ENCODE peak calls at places on chromosomes 13 and 19, in eight cellular contexts. R is lung, A is neural progenitor cell, D is PC-3, W is heart right ventricle, M is upper lobe of left lung, O is spleen, X is cardiac muscle cell. U is an unnamed sample.

GRCh38 chr13:110503979-110504499 is 57.5 kb downstream of the RAB20 start:
- DNase-seq in X (no peak), A (no peak), M (no peak), O (no peak), W (no peak), D (no peak), R (no peak), U (no peak)

GRCh38 chr19:48844472-48844871 is 8.2 kb upstream of the HSD17B14 start:
- DNase-seq in M (no peak), D (peak; percentile 39), X (peak; percentile 43), O (no peak), R (no peak), W (no peak), A (peak; percentile 34), U (no peak)

GRCh38 chr13:99659234-99659633 is 158.0 kb downstream of the TM9SF2 start:
- DNase-seq in D (no peak), A (peak; percentile 21), W (no peak), M (no peak), R (no peak), O (no peak), X (no peak), U (no peak)

GRCh38 chr13:111271186-111271698 is 49.2 kb upstream of the TEX29 start:
- DNase-seq in O (no peak), X (no peak), D (no peak), M (no peak), A (no peak), W (no peak), R (peak; percentile 7), U (no peak)

GRCh38 chr13:112648966-112649690 is 40.7 kb upstream of the ATP11A start:
- DNase-seq in A (no peak), X (no peak), O (no peak), R (no peak), M (no peak), W (no peak), D (no peak), U (no peak)

GRCh38 chr13:99265823-99266426 is 7.7 kb upstream of the GPR18 start:
- DNase-seq in O (no peak), A (peak; percentile 56), M (no peak), R (no peak), X (peak; percentile 68), W (no peak), D (peak; percentile 61), U (no peak)

GRCh38 chr13:61414686-61415664 is 674 bp downstream of the PCDH20 start:
- DNase-seq in W (peak; percentile 22), D (peak; percentile 73), M (peak; percentile 77), A (peak; percentile 91), R (peak; percentile 77), X (peak; percentile 17), O (peak; percentile 63), U (no peak)

GRCh38 chr19:1252221-1252817 is 3.9 kb downstream of the MIDN start:
- DNase-seq in O (peak; percentile 96), X (peak; percentile 99), D (peak; percentile 81), W (peak; percentile 91), R (peak; percentile 92), A (no peak), M (peak; percentile 93), U (peak; percentile 83)

GRCh38 chr19:8262431-8262830 is 45.7 kb downstream of the CD320 start:
- DNase-seq in A (no peak), R (no peak), D (no peak), W (no peak), O (peak; percentile 22), X (no peak), M (no peak), U (no peak)

GRCh38 chr19:51471527-51471926 is 6.8 kb upstream of the CEACAM18 start:
- DNase-seq in M (no peak), W (no peak), O (no peak), X (no peak), A (no peak), D (peak; percentile 29), R (no peak), U (no peak)

GRCh38 chr19:49097453-49098288 is 12.4 kb downstream of the SNRNP70 start:
- DNase-seq in A (peak; percentile 78), O (peak; percentile 90), M (peak; percentile 63), X (peak; percentile 82), R (peak; percentile 68), D (peak; percentile 88), W (peak; percentile 55), U (no peak)

GRCh38 chr13:42720116-42720857 is 61.1 kb upstream of the FAM216B start:
- DNase-seq in O (no peak), W (no peak), R (no peak), D (peak; percentile 90), X (peak; percentile 99), M (peak; percentile 52), A (no peak), U (no peak)

GRCh38 chr13:51148952-51149573 is 38.0 kb upstream of the C13orf42 start:
- DNase-seq in A (peak; percentile 82), R (no peak), O (no peak), M (no peak), X (peak; percentile 82), D (peak; percentile 50), W (no peak), U (no peak)

GRCh38 chr13:110248449-110249143 is 58.4 kb downstream of the COL4A1 start:
- DNase-seq in R (peak; percentile 17), M (no peak), D (no peak), W (no peak), O (no peak), X (no peak), A (no peak), U (no peak)

GRCh38 chr13:29508130-29508873 is 87.2 kb downstream of the SLC7A1 start:
- DNase-seq in R (peak; percentile 81), M (peak; percentile 79), O (peak; percentile 93), X (peak; percentile 86), A (peak; percentile 85), W (peak; percentile 87), D (peak; percentile 86), U (no peak)

GRCh38 chr19:4278010-4278409 is 1.1 kb upstream of the SHD start:
- DNase-seq in O (no peak), X (no peak), W (no peak), D (no peak), M (no peak), A (no peak), R (no peak), U (no peak)

GRCh38 chr19:15487038-15487437 is 7.7 kb upstream of the PGLYRP2 start:
- DNase-seq in X (no peak), R (no peak), A (no peak), M (no peak), W (no peak), D (no peak), O (no peak), U (no peak)

GRCh38 chr19:4379383-4380253 is 20.7 kb downstream of the SH3GL1 start:
- DNase-seq in R (peak; percentile 81), X (peak; percentile 63), D (peak; percentile 91), W (no peak), A (no peak), M (peak; percentile 86), O (peak; percentile 87), U (no peak)

GRCh38 chr13:20547479-20547908 is 19.5 kb upstream of the IFT88 start:
- DNase-seq in W (no peak), M (no peak), D (no peak), R (no peak), A (no peak), X (no peak), O (no peak), U (no peak)

GRCh38 chr19:54069482-54069881 is 5.8 kb upstream of the VSTM1 start:
- DNase-seq in A (no peak), W (no peak), D (no peak), M (no peak), R (no peak), X (no peak), O (no peak), U (no peak)

GRCh38 chr19:38557205-38557799 is 60.5 kb downstream of the MAP4K1 start:
- DNase-seq in M (no peak), A (no peak), W (no peak), D (peak; percentile 27), X (no peak), R (no peak), O (peak; percentile 85), U (no peak)

GRCh38 chr19:12331211-12331941 is 2.1 kb downstream of the ZNF563 start:
- DNase-seq in X (no peak), D (no peak), R (no peak), M (peak; percentile 38), A (peak; percentile 13), W (no peak), O (peak; percentile 84), U (no peak)

GRCh38 chr19:2289714-2290435 is 7.9 kb upstream of the PEAK3 start:
- DNase-seq in O (peak; percentile 94), W (no peak), R (peak; percentile 44), M (peak; percentile 70), A (peak; percentile 53), D (no peak), X (no peak), U (no peak)

GRCh38 chr13:109715902-109716301 is 70.5 kb downstream of the IRS2 start:
- DNase-seq in W (no peak), M (peak; percentile 74), X (peak; percentile 57), D (peak; percentile 13), A (peak; percentile 38), R (no peak), O (no peak), U (no peak)

GRCh38 chr19:18657590-18658365 is 20.9 kb downstream of the KLHL26 start:
- DNase-seq in W (peak; percentile 77), D (no peak), M (no peak), R (no peak), A (peak; percentile 74), X (peak; percentile 97), O (no peak), U (no peak)
- H3K4me1 ChIP-seq in W (peaks cover 25% of the 10 kb centered on the region), D (no peaks in the 10 kb centered on the region), M (peaks cover 26% of the 10 kb centered on the region), R (no peaks in the 10 kb centered on the region), A (peaks cover 11% of the 10 kb centered on the region), X (no peaks in the 10 kb centered on the region), O (peaks cover 13% of the 10 kb centered on the region), U (peaks cover 31% of the 10 kb centered on the region)

DNA sequence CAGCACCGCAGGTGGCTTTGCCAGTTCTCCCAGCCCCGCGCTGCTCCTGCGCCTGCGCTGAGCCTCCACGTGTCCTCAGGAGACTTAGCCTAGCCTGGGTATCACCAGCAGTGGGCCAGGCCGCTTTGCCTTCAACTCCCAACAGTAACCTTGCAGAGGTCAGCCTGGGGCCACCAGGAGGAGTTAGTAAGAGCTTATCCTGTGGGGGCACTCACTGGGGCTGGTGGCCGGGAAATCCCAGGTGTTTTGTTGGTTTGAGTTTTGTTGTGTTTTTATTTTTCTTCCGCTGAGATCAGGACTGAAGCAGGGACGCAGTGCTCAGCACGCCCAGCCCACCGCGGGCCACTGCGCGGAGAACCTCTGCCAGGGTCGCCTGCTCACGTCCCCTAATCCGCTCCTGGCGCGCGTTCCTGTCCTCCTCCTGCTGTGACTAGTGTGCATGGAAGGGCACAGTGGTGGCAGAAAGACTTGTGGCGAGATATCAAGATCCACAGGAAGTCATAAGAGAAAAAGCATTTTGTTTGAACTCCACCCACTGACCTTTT is 207.4 kb upstream of the RFC3 start:
- DNase-seq in R (no peak), O (peak; percentile 83), D (no peak), X (peak; percentile 35), M (no peak), W (peak; percentile 81), A (peak; percentile 58), U (no peak)
- H3K27ac ChIP-seq in R (peak overlapping the region; percentile 88), O (peak overlapping the region; percentile 83), D (no peak overlapping the region), X (no peak overlapping the region), M (peak overlapping the region; percentile 74), W (peak overlapping the region; percentile 88), A (peak overlapping the region; percentile 93), U (peak overlapping the region; percentile 82)

GRCh38 chr19:28207244-28207643 is 1005.7 kb downstream of the UQCRFS1 start:
- DNase-seq in D (no peak), W (no peak), R (no peak), X (no peak), M (no peak), A (no peak), O (no peak), U (no peak)
- TF ChIP-seq CTCF in D (no peak), W (no peak), R (no peak), X (no peak), M (no peak), A (no peak), O (no peak), U (no peak)

GRCh38 chr19:45780146-45780447 is 2.2 kb downstream of the DMPK start:
- DNase-seq in W (no peak), D (no peak), M (no peak), R (no peak), X (no peak), A (no peak), O (no peak), U (no peak)
- H3K4me1 ChIP-seq in W (peaks cover 27% of the 10 kb centered on the region), D (peaks cover 49% of the 10 kb centered on the region), M (peaks cover 47% of the 10 kb centered on the region), R (peaks cover 11% of the 10 kb centered on the region), X (peaks cover 43% of the 10 kb centered on the region), A (peaks cover 24% of the 10 kb centered on the region), O (peaks cover 21% of the 10 kb centered on the region), U (peaks cover 58% of the 10 kb centered on the region)